ENCODE peak calls at places on chromosome 5, in six cellular contexts. One of them, this sample, is unnamed. For H3K9me3, the result is how much of the 10 kb centered on the place peaks cover.

GRCh38 chr5:122165574-122166021 is 36.3 kb downstream of the ZNF474 start:
- DNase-seq in psoas muscle: no peak
- DNase-seq in breast epithelium: no peak
- DNase-seq in mucosa of descending colon: no peak
- DNase-seq in A673: no peak
- DNase-seq in DND-41: no peak
- DNase-seq in this sample: no peak

GRCh38 chr5:142613231-142613630 is 72.7 kb downstream of the FGF1 start:
- DNase-seq in psoas muscle: no peak
- DNase-seq in breast epithelium: no peak
- DNase-seq in mucosa of descending colon: no peak
- DNase-seq in A673: no peak
- DNase-seq in DND-41: no peak
- DNase-seq in this sample: no peak

GRCh38 chr5:116315531-116315930 is 230.7 kb downstream of the COMMD10 start:
- DNase-seq in psoas muscle: no peak
- DNase-seq in breast epithelium: no peak
- DNase-seq in mucosa of descending colon: no peak
- DNase-seq in A673: no peak
- DNase-seq in DND-41: no peak
- DNase-seq in this sample: no peak

GRCh38 chr5:16856531-16856930 is 79.6 kb downstream of the MYO10 start:
- DNase-seq in psoas muscle: no peak
- DNase-seq in breast epithelium: no peak
- DNase-seq in mucosa of descending colon: no peak
- DNase-seq in A673: peak
- DNase-seq in DND-41: no peak
- DNase-seq in this sample: no peak

GRCh38 chr5:136420168-136420916 is 55.0 kb upstream of the TRPC7 start:
- DNase-seq in psoas muscle: no peak
- DNase-seq in breast epithelium: no peak
- DNase-seq in mucosa of descending colon: no peak
- DNase-seq in A673: peak
- DNase-seq in DND-41: no peak
- DNase-seq in this sample: no peak

GRCh38 chr5:87746891-87747366 is 334.2 kb upstream of the CCNH start:
- DNase-seq in psoas muscle: no peak
- DNase-seq in breast epithelium: no peak
- DNase-seq in mucosa of descending colon: no peak
- DNase-seq in A673: no peak
- DNase-seq in DND-41: no peak
- DNase-seq in this sample: no peak

GRCh38 chr5:38535281-38535750 is 21.1 kb downstream of the LIFR start:
- DNase-seq in psoas muscle: no peak
- DNase-seq in breast epithelium: no peak
- DNase-seq in mucosa of descending colon: no peak
- DNase-seq in A673: no peak
- DNase-seq in DND-41: no peak
- DNase-seq in this sample: no peak

GRCh38 chr5:168818586-168818985 is 239.4 kb upstream of the PANK3 start:
- DNase-seq in psoas muscle: no peak
- DNase-seq in breast epithelium: no peak
- DNase-seq in mucosa of descending colon: no peak
- DNase-seq in A673: no peak
- DNase-seq in DND-41: no peak
- DNase-seq in this sample: no peak

GRCh38 chr5:156515799-156516198 is 188.8 kb downstream of the SGCD start:
- DNase-seq in psoas muscle: no peak
- DNase-seq in breast epithelium: no peak
- DNase-seq in mucosa of descending colon: no peak
- DNase-seq in A673: no peak
- DNase-seq in DND-41: no peak
- DNase-seq in this sample: no peak

GRCh38 chr5:142685418-142686209 is at the start of gene FGF1:
- DNase-seq in psoas muscle: no peak
- DNase-seq in breast epithelium: peak
- DNase-seq in mucosa of descending colon: no peak
- DNase-seq in A673: peak
- DNase-seq in DND-41: no peak
- DNase-seq in this sample: no peak

GRCh38 chr5:93267736-93268135 is 313.3 kb downstream of the NR2F1-AS1 start:
- DNase-seq in psoas muscle: no peak
- DNase-seq in breast epithelium: no peak
- DNase-seq in mucosa of descending colon: no peak
- DNase-seq in A673: no peak
- DNase-seq in DND-41: no peak
- DNase-seq in this sample: no peak

GRCh38 chr5:83724915-83725314 is 4.3 kb upstream of the HAPLN1 start:
- DNase-seq in psoas muscle: no peak
- DNase-seq in breast epithelium: no peak
- DNase-seq in mucosa of descending colon: no peak
- DNase-seq in A673: no peak
- DNase-seq in DND-41: no peak
- DNase-seq in this sample: no peak

GRCh38 chr5:81161012-81161601 is 72.0 kb upstream of the CKMT2 start:
- DNase-seq in psoas muscle: no peak
- DNase-seq in breast epithelium: no peak
- DNase-seq in mucosa of descending colon: no peak
- DNase-seq in A673: no peak
- DNase-seq in DND-41: no peak
- DNase-seq in this sample: no peak

GRCh38 chr5:38259062-38259857 is 901 bp downstream of the EGFLAM start:
- DNase-seq in psoas muscle: no peak
- DNase-seq in breast epithelium: no peak
- DNase-seq in mucosa of descending colon: no peak
- DNase-seq in A673: no peak
- DNase-seq in DND-41: no peak
- DNase-seq in this sample: no peak

GRCh38 chr5:102718819-102719218 is 36.3 kb upstream of the PAM start:
- DNase-seq in psoas muscle: no peak
- DNase-seq in breast epithelium: no peak
- DNase-seq in mucosa of descending colon: no peak
- DNase-seq in A673: no peak
- DNase-seq in DND-41: no peak
- DNase-seq in this sample: no peak

DNA sequence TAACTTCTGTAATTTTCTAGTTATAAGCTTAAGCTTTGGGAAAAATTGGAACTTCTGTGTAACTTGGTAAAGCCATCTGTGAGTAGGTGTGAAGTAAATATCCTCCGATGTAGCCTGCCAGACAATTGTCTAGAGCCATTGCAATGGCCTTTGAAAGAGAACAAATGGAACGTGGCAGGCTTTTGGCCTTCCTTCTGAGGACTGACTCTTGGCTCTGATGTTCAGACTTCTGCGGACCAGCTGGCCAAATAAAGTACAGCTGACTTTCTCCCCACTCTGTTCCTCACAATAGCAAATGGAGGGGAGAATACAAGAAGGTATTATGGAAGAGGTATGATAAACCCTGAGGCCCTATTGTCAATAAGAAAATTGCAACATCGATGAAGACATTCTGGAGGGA is 203.4 kb upstream of the NMUR2 start:
- DNase-seq in psoas muscle: no peak
- DNase-seq in breast epithelium: no peak
- DNase-seq in mucosa of descending colon: no peak
- DNase-seq in A673: no peak
- DNase-seq in DND-41: no peak
- DNase-seq in this sample: no peak
- H3K9me3 ChIP-seq in psoas muscle: under half
- H3K9me3 ChIP-seq in breast epithelium: under half
- H3K9me3 ChIP-seq in mucosa of descending colon: under half
- H3K9me3 ChIP-seq in A673: under half
- H3K9me3 ChIP-seq in DND-41: under half
- H3K9me3 ChIP-seq in this sample: under half

GRCh38 chr5:180291234-180291940 is 496 bp downstream of the MAPK9 start:
- DNase-seq in psoas muscle: no peak
- DNase-seq in breast epithelium: no peak
- DNase-seq in mucosa of descending colon: peak
- DNase-seq in A673: no peak
- DNase-seq in DND-41: peak
- DNase-seq in this sample: no peak

GRCh38 chr5:180289966-180290365 is 1.9 kb downstream of the MAPK9 start:
- DNase-seq in psoas muscle: no peak
- DNase-seq in breast epithelium: no peak
- DNase-seq in mucosa of descending colon: no peak
- DNase-seq in A673: no peak
- DNase-seq in DND-41: no peak
- DNase-seq in this sample: no peak

GRCh38 chr5:180294401-180294800 is 2.5 kb upstream of the MAPK9 start:
- DNase-seq in psoas muscle: no peak
- DNase-seq in breast epithelium: no peak
- DNase-seq in mucosa of descending colon: no peak
- DNase-seq in A673: no peak
- DNase-seq in DND-41: no peak
- DNase-seq in this sample: no peak

GRCh38 chr5:180290568-180291233 is 1.2 kb downstream of the MAPK9 start:
- DNase-seq in psoas muscle: no peak
- DNase-seq in breast epithelium: no peak
- DNase-seq in mucosa of descending colon: no peak
- DNase-seq in A673: no peak
- DNase-seq in DND-41: no peak
- DNase-seq in this sample: no peak

GRCh38 chr5:180291943-180292831 is at the start of gene MAPK9:
- DNase-seq in psoas muscle: peak
- DNase-seq in breast epithelium: peak
- DNase-seq in mucosa of descending colon: peak
- DNase-seq in A673: peak
- DNase-seq in DND-41: peak
- DNase-seq in this sample: peak
- H3K4me3 ChIP-seq in psoas muscle: peak
- H3K4me3 ChIP-seq in breast epithelium: peak
- H3K4me3 ChIP-seq in mucosa of descending colon: peak
- H3K4me3 ChIP-seq in A673: peak
- H3K4me3 ChIP-seq in DND-41: peak
- H3K4me3 ChIP-seq in this sample: peak

GRCh38 chr5:141403387-141403786 is 809 bp downstream of the PCDHGA9 start:
- DNase-seq in psoas muscle: no peak
- DNase-seq in breast epithelium: no peak
- DNase-seq in mucosa of descending colon: no peak
- DNase-seq in A673: no peak
- DNase-seq in DND-41: no peak
- DNase-seq in this sample: no peak
- H3K9me3 ChIP-seq in psoas muscle: under half
- H3K9me3 ChIP-seq in breast epithelium: half or more
- H3K9me3 ChIP-seq in mucosa of descending colon: half or more
- H3K9me3 ChIP-seq in A673: half or more
- H3K9me3 ChIP-seq in DND-41: under half
- H3K9me3 ChIP-seq in this sample: under half

GRCh38 chr5:139068060-139068459 is 130.1 kb downstream of the SIL1 start:
- DNase-seq in psoas muscle: no peak
- DNase-seq in breast epithelium: no peak
- DNase-seq in mucosa of descending colon: no peak
- DNase-seq in A673: no peak
- DNase-seq in DND-41: no peak
- DNase-seq in this sample: no peak
- H3K4me3 ChIP-seq in psoas muscle: no peak
- H3K4me3 ChIP-seq in breast epithelium: no peak
- H3K4me3 ChIP-seq in mucosa of descending colon: no peak
- H3K4me3 ChIP-seq in A673: no peak
- H3K4me3 ChIP-seq in DND-41: no peak
- H3K4me3 ChIP-seq in this sample: no peak

DNA sequence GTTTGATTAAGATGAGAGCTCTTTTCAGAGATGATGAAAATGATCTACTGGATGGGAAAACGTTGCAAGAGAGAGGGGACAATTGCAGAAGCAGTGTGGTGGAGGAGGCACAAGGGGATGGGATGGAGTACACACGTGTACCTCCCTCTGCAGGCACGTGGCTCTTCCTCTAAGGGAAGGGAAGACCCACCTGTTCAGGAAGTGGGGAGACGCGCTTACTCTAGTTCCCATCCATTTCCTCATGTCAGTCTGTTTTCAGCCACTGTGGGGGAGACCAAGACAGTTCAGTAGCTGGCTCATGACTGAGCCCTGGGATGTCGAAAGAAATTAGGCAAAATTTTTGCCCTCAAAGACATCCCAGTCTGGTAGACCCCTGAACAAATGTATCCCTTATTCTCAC is 619.2 kb upstream of the CLINT1 start:
- DNase-seq in psoas muscle: no peak
- DNase-seq in breast epithelium: no peak
- DNase-seq in mucosa of descending colon: no peak
- DNase-seq in A673: no peak
- DNase-seq in DND-41: peak
- DNase-seq in this sample: no peak
- H3K9me3 ChIP-seq in psoas muscle: under half
- H3K9me3 ChIP-seq in breast epithelium: under half
- H3K9me3 ChIP-seq in mucosa of descending colon: under half
- H3K9me3 ChIP-seq in A673: under half
- H3K9me3 ChIP-seq in DND-41: under half
- H3K9me3 ChIP-seq in this sample: under half

GRCh38 chr5:173243808-173244305 is 8.9 kb upstream of the NKX2-5 start:
- DNase-seq in psoas muscle: no peak
- DNase-seq in breast epithelium: no peak
- DNase-seq in mucosa of descending colon: no peak
- DNase-seq in A673: no peak
- DNase-seq in DND-41: no peak
- DNase-seq in this sample: no peak

GRCh38 chr5:173245319-173246134 is 10.5 kb upstream of the NKX2-5 start:
- DNase-seq in psoas muscle: no peak
- DNase-seq in breast epithelium: no peak
- DNase-seq in mucosa of descending colon: no peak
- DNase-seq in A673: no peak
- DNase-seq in DND-41: no peak
- DNase-seq in this sample: no peak

GRCh38 chr5:173247050-173247449 is 12.0 kb upstream of the NKX2-5 start:
- DNase-seq in psoas muscle: no peak
- DNase-seq in breast epithelium: no peak
- DNase-seq in mucosa of descending colon: no peak
- DNase-seq in A673: no peak
- DNase-seq in DND-41: no peak
- DNase-seq in this sample: no peak

GRCh38 chr5:173247504-173247903 is 12.5 kb upstream of the NKX2-5 start:
- DNase-seq in psoas muscle: no peak
- DNase-seq in breast epithelium: no peak
- DNase-seq in mucosa of descending colon: no peak
- DNase-seq in A673: no peak
- DNase-seq in DND-41: no peak
- DNase-seq in this sample: no peak

DNA sequence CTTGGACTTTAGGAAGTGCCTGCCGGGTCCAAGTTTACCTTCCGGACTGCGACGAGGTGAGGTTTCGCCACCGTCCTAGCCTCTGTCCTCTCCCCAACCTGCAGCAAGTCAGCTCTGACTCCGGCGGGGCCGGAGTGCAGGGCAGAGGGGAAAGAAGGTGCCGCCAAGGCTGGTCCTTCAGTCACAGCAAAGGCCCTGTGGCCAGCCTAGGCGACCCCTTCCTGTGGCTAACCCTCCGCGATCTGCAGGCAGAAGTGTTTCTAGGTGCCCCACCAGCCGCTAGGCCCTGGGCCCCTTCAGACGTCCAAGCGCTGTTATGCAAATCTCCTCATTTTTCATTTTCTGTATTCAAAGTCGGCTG is 11.1 kb upstream of the NKX2-5 start:
- DNase-seq in psoas muscle: no peak
- DNase-seq in breast epithelium: no peak
- DNase-seq in mucosa of descending colon: no peak
- DNase-seq in A673: no peak
- DNase-seq in DND-41: no peak
- DNase-seq in this sample: no peak
- H3K4me3 ChIP-seq in psoas muscle: no peak
- H3K4me3 ChIP-seq in breast epithelium: no peak
- H3K4me3 ChIP-seq in mucosa of descending colon: no peak
- H3K4me3 ChIP-seq in A673: no peak
- H3K4me3 ChIP-seq in DND-41: no peak
- H3K4me3 ChIP-seq in this sample: no peak

This sample was measured in naive thymus-derived CD4-positive, alpha-beta T cell.